ENCODE peak calls at places on chromosome 10, in six cellular contexts. V is GM12878; A is upper lobe of right lung; T is uterus; P is CD4-positive, alpha-beta T cell; L is Peyer's patch. Y is an unnamed sample. For H3K27me3, the result is how much of the 10 kb centered on the place peaks cover.

GRCh38 chr10:86263209-86263608 is 103.4 kb downstream of the GRID1 start:
- DNase-seq in T (no peak), P (no peak), A (peak), L (peak), V (no peak), Y (no peak)

GRCh38 chr10:128152741-128153583 is 26.7 kb upstream of the MKI67 start:
- DNase-seq in T (no peak), P (no peak), L (no peak), A (no peak), V (no peak), Y (peak)

GRCh38 chr10:89245802-89246201 is 5.8 kb downstream of the LIPA start:
- DNase-seq in L (no peak), V (no peak), P (no peak), A (no peak), T (no peak), Y (no peak)

GRCh38 chr10:34104829-34105572 is 710.1 kb downstream of the PARD3 start:
- DNase-seq in T (no peak), L (no peak), P (no peak), A (no peak), V (no peak), Y (no peak)

GRCh38 chr10:74917481-74918077 is 91.2 kb downstream of the KAT6B start:
- DNase-seq in T (no peak), V (no peak), A (no peak), L (no peak), P (no peak), Y (no peak)

GRCh38 chr10:95501203-95502094 is 59.7 kb downstream of the SORBS1 start:
- DNase-seq in T (no peak), V (no peak), L (no peak), A (no peak), P (no peak), Y (no peak)

GRCh38 chr10:69262249-69262864 is 15.9 kb upstream of the HK1 start:
- DNase-seq in T (no peak), L (no peak), V (no peak), A (no peak), P (no peak), Y (no peak)

GRCh38 chr10:47458466-47459154 is 25.3 kb downstream of the ANXA8 start:
- DNase-seq in L (no peak), V (no peak), A (no peak), P (no peak), T (no peak), Y (no peak)

GRCh38 chr10:90959826-90960225 is 38.9 kb upstream of the ANKRD1 start:
- DNase-seq in T (no peak), A (no peak), P (no peak), L (no peak), V (no peak), Y (no peak)

GRCh38 chr10:5951167-5951711 is 26.1 kb downstream of the IL15RA start:
- DNase-seq in T (peak), V (no peak), A (peak), P (no peak), L (peak), Y (peak)

GRCh38 chr10:87864497-87865059 is 1.2 kb downstream of the PTEN start:
- DNase-seq in L (no peak), A (no peak), T (no peak), V (no peak), P (no peak), Y (no peak)

GRCh38 chr10:35532141-35532540 is 73.0 kb upstream of the GJD4 start:
- DNase-seq in V (no peak), P (no peak), T (no peak), L (no peak), A (no peak), Y (no peak)

GRCh38 chr10:29255117-29255516 is 33.8 kb upstream of the LYZL1 start:
- DNase-seq in T (no peak), V (no peak), A (no peak), L (no peak), P (no peak), Y (no peak)

GRCh38 chr10:45514283-45515270 is 140.6 kb downstream of the ALOX5 start:
- DNase-seq in A (no peak), T (no peak), P (no peak), V (no peak), L (no peak), Y (no peak)

GRCh38 chr10:485776-486572 is 203.5 kb downstream of the DIP2C start:
- DNase-seq in L (peak), A (peak), V (no peak), T (no peak), P (no peak), Y (peak)

GRCh38 chr10:74163313-74164068 is 12.5 kb downstream of the ADK start:
- DNase-seq in A (no peak), P (no peak), T (no peak), V (no peak), L (no peak), Y (no peak)

GRCh38 chr10:46048152-46048551 is 2.1 kb upstream of the MSMB start:
- DNase-seq in L (no peak), P (no peak), V (no peak), T (no peak), A (no peak), Y (no peak)

DNA sequence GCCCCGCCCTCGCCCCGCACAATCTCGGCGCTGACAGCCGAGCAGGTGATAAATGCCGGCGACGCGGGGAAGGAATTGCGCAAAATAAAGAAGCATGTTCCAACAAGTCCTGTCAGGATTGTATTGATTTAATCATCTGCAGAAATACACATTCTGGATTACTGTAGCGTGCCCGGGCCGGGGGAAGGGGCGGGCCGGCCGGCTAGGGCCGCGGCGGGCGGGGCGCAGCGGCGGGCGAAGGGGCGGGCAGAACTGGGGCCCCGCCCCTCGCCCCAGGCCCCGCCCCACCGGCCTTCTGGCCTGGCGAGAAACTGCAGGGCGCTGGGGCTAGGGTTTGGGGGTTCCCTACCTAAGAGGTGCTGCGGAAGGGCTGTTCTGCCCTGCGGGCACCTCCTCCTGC is 88.9 kb upstream of the PAX2 start:
- DNase-seq in V (no peak), P (no peak), T (no peak), A (no peak), L (no peak), Y (no peak)
- H3K27me3 ChIP-seq in V (under half), P (half or more), T (under half), A (half or more), L (under half), Y (half or more)

DNA sequence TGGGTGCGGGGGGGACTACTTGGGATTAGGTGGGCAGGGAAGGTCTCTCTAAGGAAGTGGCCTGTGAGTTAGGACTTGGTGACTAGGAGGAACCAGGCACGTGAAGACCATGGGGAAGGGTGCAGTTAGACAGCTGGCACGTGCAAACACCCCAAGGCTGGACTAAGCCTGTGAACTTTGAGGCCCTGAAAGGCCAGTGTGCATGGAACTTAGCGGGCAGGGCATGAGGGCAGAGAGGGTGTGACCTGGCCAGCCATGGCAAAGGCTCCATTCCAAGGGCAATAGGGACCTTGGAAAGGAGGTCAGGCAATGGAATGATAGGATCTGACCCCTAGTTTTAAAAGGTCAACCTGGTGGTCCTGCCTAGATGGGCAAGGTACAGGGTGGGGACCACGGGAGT is 158.4 kb upstream of the PCBD1 start:
- DNase-seq in V (no peak), A (no peak), P (no peak), L (no peak), T (no peak), Y (no peak)
- H3K27me3 ChIP-seq in V (under half), A (under half), P (under half), L (under half), T (under half), Y (under half)

DNA sequence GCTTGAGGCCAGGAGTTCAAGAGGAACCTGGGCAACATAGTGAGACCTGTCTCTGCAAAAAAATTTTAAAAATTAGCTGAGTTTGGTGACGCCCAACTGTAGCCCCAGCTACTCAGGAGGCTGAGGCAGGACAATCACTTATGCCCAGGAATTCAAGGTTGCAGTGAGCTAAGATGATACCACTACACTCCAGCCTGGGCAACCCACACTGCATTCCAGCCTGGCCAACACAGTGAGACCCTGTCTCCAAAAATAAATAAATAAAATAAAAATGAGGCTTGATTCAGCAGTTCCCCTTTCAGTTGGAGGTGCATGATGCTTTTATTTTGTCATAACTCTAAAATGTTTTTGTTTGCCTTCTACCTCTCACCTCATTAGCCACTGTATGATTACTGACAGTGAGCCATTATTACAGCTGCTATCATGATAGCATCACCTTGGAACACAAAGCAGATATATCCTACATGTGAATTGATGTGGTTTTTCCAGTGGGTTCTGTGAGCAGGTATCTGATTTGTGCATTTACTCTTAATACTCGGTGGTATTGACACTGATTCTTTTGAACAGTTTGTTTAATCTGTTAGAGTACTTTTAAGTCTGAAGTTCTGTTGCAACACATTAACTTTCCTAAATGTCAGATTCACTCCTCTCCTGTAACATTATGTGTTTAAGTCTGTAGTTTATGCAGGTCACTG is 49.1 kb downstream of the ARID5B start:
- DNase-seq in A (no peak), L (no peak), V (no peak), P (no peak), T (no peak), Y (no peak)
- H3K27me3 ChIP-seq in A (under half), L (under half), V (under half), P (under half), T (under half), Y (under half)

DNA sequence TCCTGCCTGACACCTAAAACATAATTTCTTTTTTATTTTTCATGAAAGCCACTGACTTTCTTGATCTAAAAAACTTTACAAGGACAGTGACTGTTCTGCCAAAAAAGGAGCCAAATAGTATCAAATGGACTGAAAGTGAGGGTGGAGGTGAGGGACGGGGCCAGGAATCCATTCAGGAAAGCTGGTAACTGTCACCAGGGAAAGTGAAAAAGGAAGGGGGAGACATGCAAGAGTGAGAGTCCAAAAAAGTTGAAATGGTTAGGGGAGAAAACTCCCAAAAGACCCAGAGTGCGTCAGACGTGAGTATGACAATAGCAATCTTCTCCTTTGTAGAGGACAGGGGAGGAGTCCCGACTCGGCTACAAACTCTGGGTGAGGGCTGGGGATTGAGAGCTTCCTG is 2.9 kb upstream of the PRAP1 start:
- DNase-seq in P (no peak), A (no peak), T (no peak), V (no peak), L (no peak), Y (no peak)
- H3K27me3 ChIP-seq in P (under half), A (half or more), T (under half), V (under half), L (under half), Y (under half)

DNA sequence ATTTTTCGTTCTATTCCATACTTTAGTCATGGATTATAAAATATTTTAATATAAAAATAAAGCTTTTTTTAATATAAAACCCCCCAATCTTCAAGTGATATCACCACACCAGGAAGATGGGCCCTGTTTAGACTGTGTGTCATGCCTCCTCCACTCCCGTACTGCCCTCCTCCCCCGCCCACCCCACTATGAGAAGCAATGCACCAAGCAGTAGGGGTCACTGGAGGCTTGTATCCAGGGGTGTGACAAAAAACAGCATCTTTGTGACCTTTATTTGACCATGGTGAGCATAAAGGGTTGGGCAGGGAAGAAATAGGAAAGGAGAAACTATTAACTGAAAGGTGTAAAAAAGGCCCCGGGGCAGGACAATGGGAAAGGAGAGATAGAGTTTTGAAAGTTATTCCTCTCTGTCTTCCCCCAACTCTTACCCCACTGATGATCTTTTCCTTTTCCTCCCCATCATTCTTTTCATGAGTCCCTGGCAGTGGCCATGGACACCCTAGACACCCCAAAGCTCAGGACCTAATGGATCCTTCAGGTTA is 3.5 kb downstream of the PITX3 start:
- DNase-seq in P (no peak), A (no peak), T (no peak), L (no peak), V (no peak), Y (no peak)
- H3K27me3 ChIP-seq in P (under half), A (under half), T (under half), L (under half), V (under half), Y (under half)

GRCh38 chr10:78640981-78641646 is 427.7 kb upstream of the ZMIZ1 start:
- DNase-seq in V (no peak), A (no peak), L (no peak), P (no peak), T (no peak), Y (no peak)

GRCh38 chr10:78643513-78643912 is 425.3 kb upstream of the ZMIZ1 start:
- DNase-seq in A (no peak), T (no peak), P (no peak), L (no peak), V (no peak), Y (no peak)

GRCh38 chr10:78642261-78642660 is 426.5 kb upstream of the ZMIZ1 start:
- DNase-seq in V (no peak), T (no peak), L (no peak), A (no peak), P (no peak), Y (no peak)

GRCh38 chr10:78639629-78640028 is 429.1 kb upstream of the ZMIZ1 start:
- DNase-seq in A (no peak), T (no peak), L (no peak), V (no peak), P (no peak), Y (no peak)

GRCh38 chr10:78641693-78642092 is 427.1 kb upstream of the ZMIZ1 start:
- DNase-seq in T (no peak), V (no peak), A (no peak), L (no peak), P (no peak), Y (no peak)
- H3K27me3 ChIP-seq in T (under half), V (under half), A (under half), L (under half), P (under half), Y (under half)

GRCh38 chr10:131112691-131113090 is 198.8 kb downstream of the TCERG1L start:
- DNase-seq in A (no peak), P (no peak), L (no peak), T (no peak), V (no peak), Y (no peak)
- H3K27me3 ChIP-seq in A (under half), P (under half), L (under half), T (under half), V (under half), Y (under half)

GRCh38 chr10:101132636-101133473 is 1.8 kb downstream of the TLX1 start:
- DNase-seq in A (no peak), L (no peak), V (no peak), T (no peak), P (no peak), Y (no peak)
- H3K27me3 ChIP-seq in A (half or more), L (under half), V (half or more), T (under half), P (half or more), Y (half or more)

GRCh38 chr10:124423813-124424212 is 5.1 kb upstream of the OAT start:
- DNase-seq in A (no peak), V (no peak), T (no peak), P (no peak), L (no peak), Y (no peak)
- H3K27me3 ChIP-seq in A (under half), V (under half), T (under half), P (under half), L (under half), Y (under half)

Y was measured in right atrium auricular region.